ENCODE peak calls at places on chromosomes 16 and 17, in four cellular contexts. One of them, this sample, is unnamed.

GRCh38 chr16:89417352-89417751 is 73.0 kb downstream of the ANKRD11 start:
- DNase-seq in AG04450: no peak
- DNase-seq in lung: no peak
- DNase-seq in A673: no peak
- DNase-seq in this sample: no peak

GRCh38 chr16:14564881-14565687 is 65.0 kb downstream of the PARN start:
- DNase-seq in AG04450: no peak
- DNase-seq in lung: no peak
- DNase-seq in A673: peak; percentile 42
- DNase-seq in this sample: no peak

GRCh38 chr16:64478258-64478906 is 643.5 kb downstream of the CDH11 start:
- DNase-seq in AG04450: no peak
- DNase-seq in lung: peak; percentile 53
- DNase-seq in A673: no peak
- DNase-seq in this sample: peak; percentile 27

GRCh38 chr17:34226011-34226410 is 29.1 kb upstream of the CCL2 start:
- DNase-seq in AG04450: no peak
- DNase-seq in lung: no peak
- DNase-seq in A673: no peak
- DNase-seq in this sample: no peak

GRCh38 chr16:3171855-3172593 is 16.0 kb upstream of the OR1F1 start:
- DNase-seq in AG04450: no peak
- DNase-seq in lung: no peak
- DNase-seq in A673: peak; percentile 78
- DNase-seq in this sample: no peak

GRCh38 chr17:1315891-1316403 is 36.5 kb downstream of the TRARG1 start:
- DNase-seq in AG04450: no peak
- DNase-seq in lung: no peak
- DNase-seq in A673: peak; percentile 90
- DNase-seq in this sample: no peak

GRCh38 chr16:2980227-2981176 is at the start of gene PKMYT1:
- DNase-seq in AG04450: peak; percentile 38
- DNase-seq in lung: peak; percentile 90
- DNase-seq in A673: peak; percentile 94
- DNase-seq in this sample: peak; percentile 87

GRCh38 chr17:3602499-3602898 is 6.7 kb downstream of the TRPV1 start:
- DNase-seq in AG04450: no peak
- DNase-seq in lung: no peak
- DNase-seq in A673: peak; percentile 50
- DNase-seq in this sample: no peak

GRCh38 chr17:78075011-78075410 is 53.5 kb downstream of the TMC6 start:
- DNase-seq in AG04450: no peak
- DNase-seq in lung: no peak
- DNase-seq in A673: no peak
- DNase-seq in this sample: no peak

GRCh38 chr17:49976163-49976827 is 7.3 kb downstream of the DLX4 start:
- DNase-seq in AG04450: no peak
- DNase-seq in lung: no peak
- DNase-seq in A673: no peak
- DNase-seq in this sample: no peak

GRCh38 chr16:17930280-17930679 is 406.3 kb downstream of the NPIPA8 start:
- DNase-seq in AG04450: no peak
- DNase-seq in lung: no peak
- DNase-seq in A673: no peak
- DNase-seq in this sample: no peak

GRCh38 chr17:32298721-32299578 is 33.3 kb downstream of the RHBDL3 start:
- DNase-seq in AG04450: no peak
- DNase-seq in lung: no peak
- DNase-seq in A673: peak; percentile 78
- DNase-seq in this sample: no peak

GRCh38 chr17:67671492-67671891 is 46.2 kb upstream of the NOL11 start:
- DNase-seq in AG04450: no peak
- DNase-seq in lung: no peak
- DNase-seq in A673: no peak
- DNase-seq in this sample: no peak

GRCh38 chr17:78124081-78124835 is 4.3 kb downstream of the TMC6 start:
- DNase-seq in AG04450: no peak
- DNase-seq in lung: no peak
- DNase-seq in A673: no peak
- DNase-seq in this sample: peak; percentile 73

GRCh38 chr17:42287305-42288077 is 807 bp upstream of the STAT5A start:
- DNase-seq in AG04450: no peak
- DNase-seq in lung: no peak
- DNase-seq in A673: no peak
- DNase-seq in this sample: no peak

GRCh38 chr17:75720656-75721462 is at the start of gene ITGB4:
- DNase-seq in AG04450: no peak
- DNase-seq in lung: peak; percentile 78
- DNase-seq in A673: no peak
- DNase-seq in this sample: peak; percentile 86

GRCh38 chr17:38609280-38610031 is 3.7 kb upstream of the SRCIN1 start:
- DNase-seq in AG04450: no peak
- DNase-seq in lung: no peak
- DNase-seq in A673: no peak
- DNase-seq in this sample: no peak

GRCh38 chr16:87723224-87723619 is 42.6 kb downstream of the KLHDC4 start:
- DNase-seq in AG04450: peak; percentile 84
- DNase-seq in lung: peak; percentile 43
- DNase-seq in A673: peak; percentile 82
- DNase-seq in this sample: no peak

GRCh38 chr17:51119415-51120356 is 982 bp downstream of the SPAG9 start:
- DNase-seq in AG04450: no peak
- DNase-seq in lung: peak; percentile 45
- DNase-seq in A673: peak; percentile 71
- DNase-seq in this sample: peak; percentile 85

GRCh38 chr17:52297230-52298010 is 138.9 kb upstream of the CA10 start:
- DNase-seq in AG04450: no peak
- DNase-seq in lung: no peak
- DNase-seq in A673: peak; percentile 29
- DNase-seq in this sample: no peak

GRCh38 chr17:58667934-58668597 is 23.8 kb downstream of the TEX14 start:
- DNase-seq in AG04450: no peak
- DNase-seq in lung: no peak
- DNase-seq in A673: no peak
- DNase-seq in this sample: no peak

GRCh38 chr17:58331815-58332719 is 3.5 kb upstream of the TSPOAP1 start:
- DNase-seq in AG04450: no peak
- DNase-seq in lung: peak; percentile 74
- DNase-seq in A673: no peak
- DNase-seq in this sample: no peak

GRCh38 chr17:9166678-9167077 is 145.4 kb downstream of the NTN1 start:
- DNase-seq in AG04450: no peak
- DNase-seq in lung: no peak
- DNase-seq in A673: no peak
- DNase-seq in this sample: no peak
- H3K27me3 ChIP-seq in AG04450: no peaks in the 10 kb centered on the region
- H3K27me3 ChIP-seq in lung: no peaks in the 10 kb centered on the region
- H3K27me3 ChIP-seq in A673: no peaks in the 10 kb centered on the region
- H3K27me3 ChIP-seq in this sample: no peaks in the 10 kb centered on the region

DNA sequence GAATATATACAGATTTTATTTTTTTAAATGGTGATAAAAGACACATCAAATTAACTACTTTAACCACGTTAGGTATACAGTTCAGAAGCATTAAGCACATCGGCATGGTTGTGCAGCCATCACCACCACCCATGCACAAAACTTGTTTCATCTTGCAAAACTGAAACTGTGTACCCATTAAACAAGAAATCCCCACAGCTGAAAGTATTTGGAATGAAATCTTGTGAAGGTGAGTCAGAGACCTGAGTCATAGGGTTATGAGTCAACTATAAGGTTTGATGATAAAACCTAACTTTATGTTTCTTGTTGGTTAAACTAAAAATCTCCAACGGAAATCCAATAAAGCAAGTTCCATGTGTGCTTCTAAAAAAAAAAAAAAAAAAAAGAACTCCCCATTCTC is 561.6 kb upstream of the PSMD7 start:
- DNase-seq in AG04450: peak; percentile 37
- DNase-seq in lung: no peak
- DNase-seq in A673: no peak
- DNase-seq in this sample: no peak
- H3K27me3 ChIP-seq in AG04450: no peaks in the 10 kb centered on the region
- H3K27me3 ChIP-seq in lung: no peaks in the 10 kb centered on the region
- H3K27me3 ChIP-seq in A673: peaks cover 25% of the 10 kb centered on the region
- H3K27me3 ChIP-seq in this sample: no peaks in the 10 kb centered on the region

GRCh38 chr16:84412262-84412661 is 43.9 kb downstream of the ATP2C2 start:
- DNase-seq in AG04450: no peak
- DNase-seq in lung: no peak
- DNase-seq in A673: no peak
- DNase-seq in this sample: no peak
- H3K27me3 ChIP-seq in AG04450: peaks cover 40% of the 10 kb centered on the region
- H3K27me3 ChIP-seq in lung: no peaks in the 10 kb centered on the region
- H3K27me3 ChIP-seq in A673: peaks cover 33% of the 10 kb centered on the region
- H3K27me3 ChIP-seq in this sample: no peaks in the 10 kb centered on the region

GRCh38 chr17:21373034-21373433 is 3.1 kb upstream of the KCNJ12 start:
- DNase-seq in AG04450: no peak
- DNase-seq in lung: no peak
- DNase-seq in A673: no peak
- DNase-seq in this sample: no peak

GRCh38 chr17:21373696-21374454 is 2.3 kb upstream of the KCNJ12 start:
- DNase-seq in AG04450: no peak
- DNase-seq in lung: no peak
- DNase-seq in A673: no peak
- DNase-seq in this sample: no peak

GRCh38 chr17:21370430-21370829 is 5.7 kb upstream of the KCNJ12 start:
- DNase-seq in AG04450: no peak
- DNase-seq in lung: no peak
- DNase-seq in A673: peak; percentile 72
- DNase-seq in this sample: no peak

GRCh38 chr17:21371511-21372081 is 4.6 kb upstream of the KCNJ12 start:
- DNase-seq in AG04450: no peak
- DNase-seq in lung: no peak
- DNase-seq in A673: no peak
- DNase-seq in this sample: no peak

DNA sequence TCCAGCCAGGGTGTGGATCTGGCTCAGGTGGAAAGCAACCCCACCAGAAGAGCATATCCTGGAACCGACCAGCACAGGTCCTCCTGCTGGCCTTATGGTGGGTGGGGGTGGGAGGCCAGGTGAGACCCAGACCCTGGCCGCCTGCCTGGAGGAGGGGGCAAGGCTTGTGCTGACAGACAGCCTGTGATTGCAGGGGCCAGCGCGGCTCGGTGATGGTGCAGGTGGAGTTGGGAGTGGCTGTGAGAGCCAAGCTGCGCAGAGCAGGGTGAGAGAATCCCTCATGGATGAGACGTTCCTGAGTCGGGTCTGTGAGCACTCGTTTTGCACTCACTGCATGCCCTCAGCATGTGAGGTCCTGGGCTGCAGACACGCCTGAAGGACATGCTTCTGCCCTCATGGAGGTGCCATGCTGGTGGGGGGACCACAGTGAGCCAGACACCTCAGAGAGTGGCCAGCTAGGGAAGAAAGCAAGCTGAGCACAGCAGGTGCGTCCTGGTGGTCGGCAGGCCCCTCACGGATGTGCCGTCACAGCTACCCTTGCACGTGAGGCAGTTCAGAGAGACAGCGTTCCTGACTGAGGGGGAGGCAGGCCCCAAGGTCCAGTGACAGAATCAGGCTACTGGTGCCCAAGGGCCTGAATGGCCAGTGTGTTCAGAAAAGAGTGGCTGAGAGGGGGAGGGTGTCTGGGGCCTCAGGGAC is 3.8 kb upstream of the KCNJ12 start:
- DNase-seq in AG04450: no peak
- DNase-seq in lung: no peak
- DNase-seq in A673: no peak
- DNase-seq in this sample: no peak
- H3K27me3 ChIP-seq in AG04450: peaks cover 47% of the 10 kb centered on the region
- H3K27me3 ChIP-seq in lung: no peaks in the 10 kb centered on the region
- H3K27me3 ChIP-seq in A673: peaks cover 14% of the 10 kb centered on the region
- H3K27me3 ChIP-seq in this sample: no peaks in the 10 kb centered on the region

GRCh38 chr17:73973881-73974409 is 229.5 kb upstream of the RPL38 start:
- DNase-seq in AG04450: no peak
- DNase-seq in lung: no peak
- DNase-seq in A673: no peak
- DNase-seq in this sample: peak; percentile 56
- H3K27me3 ChIP-seq in AG04450: no peaks in the 10 kb centered on the region
- H3K27me3 ChIP-seq in lung: no peaks in the 10 kb centered on the region
- H3K27me3 ChIP-seq in A673: peaks cover 19% of the 10 kb centered on the region
- H3K27me3 ChIP-seq in this sample: no peaks in the 10 kb centered on the region

DNA sequence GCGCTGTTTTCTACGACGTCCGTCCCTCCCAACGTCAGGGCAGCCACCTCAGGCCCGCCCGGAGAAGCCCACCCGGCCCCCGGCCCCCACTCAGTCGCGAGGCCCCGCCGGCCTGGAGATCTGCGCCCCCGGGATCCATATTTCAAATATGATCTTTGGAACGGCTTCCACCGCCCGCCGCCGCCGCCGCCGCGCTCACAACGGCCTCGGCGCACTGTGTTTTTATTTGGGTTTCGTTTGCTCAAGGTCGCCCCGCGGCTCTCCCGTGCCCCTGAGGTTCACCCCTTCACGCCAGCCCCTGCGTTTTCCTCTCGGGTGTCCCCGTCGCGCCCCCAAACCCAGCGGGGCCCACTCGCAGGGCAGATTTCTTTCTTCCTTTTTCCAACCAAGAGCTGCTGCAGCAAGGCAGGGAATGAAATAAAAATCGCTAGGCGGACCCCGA is 4.3 kb upstream of the CBX4 start:
- DNase-seq in AG04450: no peak
- DNase-seq in lung: no peak
- DNase-seq in A673: no peak
- DNase-seq in this sample: peak; percentile 78
- H3K27me3 ChIP-seq in AG04450: peaks cover 42% of the 10 kb centered on the region
- H3K27me3 ChIP-seq in lung: no peaks in the 10 kb centered on the region
- H3K27me3 ChIP-seq in A673: peaks cover 42% of the 10 kb centered on the region
- H3K27me3 ChIP-seq in this sample: peaks cover 3% of the 10 kb centered on the region